ENCODE peak calls at places on chromosomes 5 and 9, in four cellular contexts. Y is A549, N is K562, I is HepG2. Q is an unnamed sample.

GRCh38 chr9:131562032-131562959 is 17.0 kb downstream of the PRRT1B start:
- DNase-seq in Y (no peak), N (no peak), I (peak), Q (no peak)

GRCh38 chr5:179986328-179986727 is 78.6 kb upstream of the TBC1D9B start:
- DNase-seq in Y (peak), N (no peak), I (no peak), Q (no peak)

GRCh38 chr9:34046784-34047379 is 1.8 kb downstream of the UBAP2 start:
- DNase-seq in Y (no peak), N (no peak), I (no peak), Q (no peak)

GRCh38 chr9:12972608-12973589 is 198.1 kb downstream of the LURAP1L start:
- DNase-seq in Y (no peak), N (no peak), I (peak), Q (no peak)

GRCh38 chr5:58980890-58981289 is 398.0 kb downstream of the RAB3C start:
- DNase-seq in Y (no peak), N (no peak), I (no peak), Q (no peak)

GRCh38 chr5:133907075-133907474 is 61.4 kb downstream of the C5orf15 start:
- DNase-seq in Y (no peak), N (no peak), I (no peak), Q (no peak)

GRCh38 chr5:56985941-56986630 is 34.2 kb upstream of the MIER3 start:
- DNase-seq in Y (no peak), N (no peak), I (no peak), Q (no peak)

GRCh38 chr5:139662617-139663016 is 14.5 kb downstream of the CXXC5 start:
- DNase-seq in Y (no peak), N (no peak), I (no peak), Q (no peak)

GRCh38 chr5:122723606-122724352 is 51.1 kb upstream of the SNX2 start:
- DNase-seq in Y (no peak), N (no peak), I (no peak), Q (no peak)

GRCh38 chr5:28766565-28767158 is 1728.3 kb upstream of the CDH9 start:
- DNase-seq in Y (peak), N (no peak), I (peak), Q (no peak)

GRCh38 chr9:101848485-101848919 is 110.1 kb upstream of the GRIN3A start:
- DNase-seq in Y (no peak), N (no peak), I (no peak), Q (no peak)

GRCh38 chr5:58818515-58818914 is 235.6 kb downstream of the RAB3C start:
- DNase-seq in Y (no peak), N (no peak), I (no peak), Q (no peak)

GRCh38 chr5:146765089-146765832 is 113.3 kb downstream of the PPP2R2B start:
- DNase-seq in Y (no peak), N (no peak), I (no peak), Q (no peak)

GRCh38 chr9:108467653-108468324 is 388.0 kb downstream of the ACTL7B start:
- DNase-seq in Y (peak), N (no peak), I (peak), Q (no peak)

GRCh38 chr9:138022121-138022741 is 144.6 kb downstream of the CACNA1B start:
- DNase-seq in Y (peak), N (peak), I (no peak), Q (peak)

GRCh38 chr9:19618816-19619215 is 170.0 kb downstream of the SLC24A2 start:
- DNase-seq in Y (no peak), N (no peak), I (no peak), Q (no peak)

GRCh38 chr5:133368009-133368408 is 244.3 kb downstream of the FSTL4 start:
- DNase-seq in Y (no peak), N (no peak), I (no peak), Q (no peak)

GRCh38 chr5:89417990-89418820 is 535.2 kb upstream of the MEF2C start:
- DNase-seq in Y (no peak), N (peak), I (no peak), Q (peak)

GRCh38 chr9:120925535-120926396 is 830 bp downstream of the TRAF1 start:
- DNase-seq in Y (peak), N (peak), I (no peak), Q (no peak)

GRCh38 chr5:53397845-53398244 is 82.6 kb upstream of the FST start:
- DNase-seq in Y (peak), N (no peak), I (no peak), Q (no peak)

GRCh38 chr9:98482248-98482647 is 226.5 kb downstream of the GABBR2 start:
- DNase-seq in Y (no peak), N (no peak), I (no peak), Q (no peak)

GRCh38 chr9:7961076-7961475 is 161.5 kb upstream of the DMAC1 start:
- DNase-seq in Y (no peak), N (no peak), I (no peak), Q (no peak)

GRCh38 chr5:148830220-148830619 is 3.8 kb downstream of the ADRB2 start:
- DNase-seq in Y (no peak), N (no peak), I (no peak), Q (no peak)

GRCh38 chr9:134358026-134358967 is 32.0 kb downstream of the RXRA start:
- DNase-seq in Y (no peak), N (no peak), I (no peak), Q (no peak)

GRCh38 chr9:114385412-114386181 is 2.2 kb downstream of the AKNA start:
- DNase-seq in Y (peak), N (no peak), I (peak), Q (no peak)

DNA sequence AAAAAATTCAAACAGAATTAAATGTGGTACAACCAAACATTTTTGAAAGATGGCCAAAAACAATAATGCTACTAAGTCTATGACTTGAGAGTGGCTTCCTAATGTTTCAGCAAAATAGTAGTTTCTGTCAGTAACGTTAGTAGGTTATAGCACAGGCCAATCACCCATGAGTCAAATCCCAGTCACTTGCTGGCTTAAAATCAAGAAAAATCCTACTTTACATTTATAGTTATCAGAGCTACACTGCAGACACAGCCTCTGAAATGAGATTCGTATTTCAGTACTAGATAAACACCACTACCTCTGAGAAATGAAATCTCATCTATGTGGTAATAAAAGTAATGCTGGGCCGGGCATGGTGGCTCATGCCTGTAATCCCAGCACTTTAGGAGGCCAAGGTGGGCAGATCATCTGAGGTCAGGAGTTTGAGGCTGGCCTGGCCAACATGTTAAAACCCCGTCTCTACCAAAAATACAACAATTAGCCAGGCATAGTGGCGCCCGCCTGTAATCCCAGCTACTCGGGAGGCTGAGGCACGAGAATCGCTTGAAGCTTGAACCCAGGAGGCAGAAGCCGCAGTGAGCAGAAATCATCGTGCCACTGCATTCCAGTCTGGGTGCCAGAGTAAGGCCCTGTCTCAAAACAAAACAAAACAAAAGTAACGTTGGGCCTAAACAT is 6.1 kb downstream of the ZDHHC21 start:
- DNase-seq in Y (no peak), N (no peak), I (no peak), Q (no peak)
- TF ChIP-seq NR3C1 in Y (no peak), N (no peak), I (no peak), Q (no peak)

GRCh38 chr5:38968665-38969064 is 105.5 kb downstream of the RICTOR start:
- DNase-seq in Y (no peak), N (no peak), I (no peak), Q (no peak)
- TF ChIP-seq NR3C1 in Y (no peak), N (no peak), I (no peak), Q (no peak)

DNA sequence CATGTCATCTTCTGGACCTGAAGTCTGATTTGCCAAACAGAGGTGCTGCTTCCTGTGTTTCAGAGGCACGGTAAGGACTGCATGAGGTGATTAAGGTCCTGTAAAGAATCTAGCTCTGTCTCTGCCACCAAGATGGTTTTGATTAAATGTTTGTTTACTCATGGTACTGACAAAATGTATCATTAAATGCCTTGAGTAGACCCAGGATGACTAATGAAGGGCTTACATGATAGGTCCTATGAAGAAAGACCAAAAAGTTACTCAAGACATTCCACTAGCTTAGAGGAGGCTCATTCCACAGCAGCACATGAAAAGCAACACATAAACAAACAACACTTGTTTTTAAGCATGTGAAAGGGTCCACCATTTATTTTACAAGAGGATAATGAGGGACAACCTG is 100.9 kb downstream of the BOD1 start:
- DNase-seq in Y (peak), N (no peak), I (no peak), Q (no peak)
- TF ChIP-seq NR3C1 in Y (no peak), N (no peak), I (no peak), Q (no peak)

GRCh38 chr9:124810513-124811355 is 33.8 kb downstream of the OLFML2A start:
- DNase-seq in Y (peak), N (no peak), I (peak), Q (peak)

GRCh38 chr9:124814178-124814535 is 37.2 kb downstream of the OLFML2A start:
- DNase-seq in Y (no peak), N (no peak), I (no peak), Q (no peak)

GRCh38 chr9:124813041-124813440 is 36.1 kb downstream of the OLFML2A start:
- DNase-seq in Y (no peak), N (no peak), I (no peak), Q (no peak)

GRCh38 chr9:124813496-124814177 is 36.7 kb downstream of the OLFML2A start:
- DNase-seq in Y (no peak), N (no peak), I (no peak), Q (no peak)

DNA sequence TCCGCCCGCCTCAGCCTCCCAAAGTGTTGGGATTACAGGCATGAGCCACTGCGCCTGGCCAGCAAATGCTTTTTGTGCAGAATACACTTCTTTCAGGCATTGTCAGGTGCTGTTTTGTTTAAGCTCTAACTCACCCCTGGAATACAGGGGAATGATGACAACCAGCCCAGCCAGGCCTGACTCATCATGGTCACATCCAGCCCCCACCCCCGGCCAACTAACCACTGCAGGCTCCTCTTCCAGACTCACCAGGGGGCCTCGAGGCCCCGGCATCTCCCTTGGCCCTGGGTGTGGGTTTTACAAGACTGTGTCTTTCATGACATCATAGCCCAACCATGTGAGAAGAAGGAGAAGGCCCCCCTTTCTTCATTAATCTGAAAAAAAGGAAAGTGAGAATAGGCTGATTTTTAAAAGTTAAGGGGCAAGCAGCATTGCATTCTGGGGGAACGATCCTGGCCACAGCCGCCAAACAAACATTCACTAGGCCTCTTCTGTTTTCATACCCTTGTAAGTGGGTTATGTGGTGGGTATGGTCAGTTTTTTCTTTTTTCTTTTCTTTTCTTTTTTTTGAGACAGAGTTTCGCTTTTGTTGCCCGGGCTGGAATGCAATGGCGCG is 35.6 kb downstream of the OLFML2A start:
- DNase-seq in Y (peak), N (peak), I (peak), Q (no peak)
- TF ChIP-seq NR3C1 in Y (no peak), N (no peak), I (no peak), Q (no peak)

GRCh38 chr5:159849437-159850191 is 66.7 kb upstream of the ADRA1B start:
- DNase-seq in Y (no peak), N (no peak), I (no peak), Q (no peak)
- TF ChIP-seq NR3C1 in Y (no peak), N (no peak), I (no peak), Q (no peak)

DNA sequence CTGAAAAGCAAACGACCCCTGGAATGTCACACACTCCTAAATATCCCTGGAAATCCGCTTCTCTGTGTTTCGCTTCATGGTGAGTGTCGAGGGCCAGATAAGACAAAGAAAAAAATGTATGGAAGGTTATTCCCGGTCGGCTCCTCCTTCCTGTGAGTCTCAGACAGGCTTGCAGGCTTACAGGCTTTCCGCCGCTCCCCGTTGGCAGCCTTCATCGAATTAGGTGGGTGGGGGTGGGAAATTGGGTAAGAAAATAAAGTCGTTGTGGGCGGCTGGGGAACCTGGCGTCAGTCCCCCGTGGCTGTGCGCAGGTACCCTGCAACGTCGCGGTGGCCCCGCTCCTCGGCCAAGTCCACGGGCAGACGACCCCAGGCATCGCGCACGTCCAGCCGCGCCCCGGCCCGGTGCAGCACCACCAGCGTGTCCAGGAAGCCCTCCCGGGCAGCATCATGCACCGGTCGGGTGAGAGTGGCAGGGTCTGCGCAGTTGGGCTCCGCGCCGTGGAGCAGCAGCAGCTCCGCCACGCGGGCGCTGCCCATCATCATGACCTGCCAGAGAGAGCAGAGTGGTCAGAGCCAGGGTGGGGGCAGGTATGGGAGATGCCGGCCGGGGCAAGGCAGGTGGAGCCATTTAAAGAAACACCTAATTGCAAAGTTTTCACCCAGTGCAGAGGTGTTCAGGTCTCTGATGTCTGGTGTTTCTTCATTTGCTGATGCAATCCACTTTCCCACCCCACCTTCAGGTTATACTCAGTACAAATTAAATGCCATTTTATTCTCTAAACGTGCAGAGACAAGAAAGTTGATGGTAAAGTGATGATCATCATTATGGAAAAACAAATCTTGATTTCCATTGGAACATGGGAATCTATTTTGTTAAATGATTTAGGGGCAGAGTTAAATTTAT is 3.2 kb downstream of the CDKN2B start:
- DNase-seq in Y (no peak), N (no peak), I (no peak), Q (peak)
- TF ChIP-seq NR3C1 in Y (no peak), N (no peak), I (no peak), Q (no peak)